ENCODE peak calls at places on chromosomes 13 and 19, in eight cellular contexts. D is mucosa of descending colon, L is A549, J is suprapubic skin, Y is astrocyte, F is endothelial cell of umbilical vein, Z is coronary artery, E is gastrocnemius medialis. O is an unnamed sample.

GRCh38 chr19:1650627-1651009 is 1.8 kb downstream of the TCF3 start:
- DNase-seq in Z (no peak), E (no peak), J (no peak), L (no peak), F (peak; percentile 8), Y (no peak), D (peak; percentile 28), O (no peak)

GRCh38 chr19:17835182-17836006 is 12.4 kb downstream of the JAK3 start:
- DNase-seq in Z (no peak), F (no peak), L (no peak), E (no peak), Y (no peak), J (no peak), D (no peak), O (no peak)

GRCh38 chr19:45515081-45515624 is 7.9 kb downstream of the VASP start:
- DNase-seq in Y (no peak), D (peak; percentile 59), E (no peak), J (no peak), F (no peak), L (no peak), Z (no peak), O (no peak)

GRCh38 chr19:16831531-16831930 is 2.3 kb downstream of the SIN3B start:
- DNase-seq in Z (no peak), J (no peak), F (no peak), E (no peak), L (no peak), D (no peak), Y (no peak), O (no peak)

GRCh38 chr13:34967851-34968562 is 25.9 kb downstream of the NBEA start:
- DNase-seq in F (peak; percentile 42), J (no peak), L (no peak), Z (no peak), D (no peak), Y (peak; percentile 67), E (no peak), O (no peak)

GRCh38 chr13:43905435-43906031 is 25.8 kb downstream of the LACC1 start:
- DNase-seq in F (peak; percentile 68), Z (no peak), D (no peak), Y (peak; percentile 39), L (peak; percentile 59), J (no peak), E (no peak), O (peak; percentile 60)

GRCh38 chr19:6381030-6381750 is 5.5 kb upstream of the PSPN start:
- DNase-seq in L (no peak), J (no peak), E (no peak), F (peak; percentile 0), D (no peak), Z (no peak), Y (no peak), O (no peak)

GRCh38 chr13:40624338-40624737 is 42.1 kb downstream of the FOXO1 start:
- DNase-seq in F (no peak), Z (no peak), E (no peak), L (no peak), Y (peak; percentile 23), J (peak; percentile 72), D (no peak), O (no peak)

GRCh38 chr19:27522223-27522622 is 1690.7 kb downstream of the UQCRFS1 start:
- DNase-seq in Z (no peak), Y (no peak), L (no peak), D (no peak), F (no peak), J (no peak), E (no peak), O (no peak)

GRCh38 chr19:3048190-3048533 is 14.1 kb downstream of the TLE5 start:
- DNase-seq in J (no peak), D (no peak), Z (no peak), L (no peak), F (no peak), E (no peak), Y (no peak), O (no peak)

GRCh38 chr19:31349160-31349881 is at the start of gene TSHZ3:
- DNase-seq in F (peak; percentile 22), Z (peak; percentile 85), Y (peak; percentile 81), E (peak; percentile 46), L (peak; percentile 78), D (peak; percentile 72), J (peak; percentile 87), O (peak; percentile 72)

GRCh38 chr13:106619688-106620555 is 52.0 kb upstream of the ARGLU1 start:
- DNase-seq in J (no peak), Z (no peak), L (peak; percentile 51), F (peak; percentile 61), E (peak; percentile 14), Y (peak; percentile 45), D (no peak), O (peak; percentile 61)

GRCh38 chr13:77180011-77180410 is 146.9 kb downstream of the MYCBP2 start:
- DNase-seq in L (no peak), Y (no peak), D (no peak), E (no peak), F (no peak), Z (no peak), J (no peak), O (no peak)

GRCh38 chr19:11138659-11139526 is 16.7 kb downstream of the SPC24 start:
- DNase-seq in E (peak; percentile 74), J (peak; percentile 90), Y (peak; percentile 65), Z (peak; percentile 92), D (peak; percentile 64), L (peak; percentile 87), F (peak; percentile 51), O (peak; percentile 87)

GRCh38 chr19:42516771-42517170 is 11.5 kb downstream of the CEACAM1 start:
- DNase-seq in J (no peak), F (no peak), Z (no peak), Y (no peak), E (no peak), D (no peak), L (no peak), O (no peak)

GRCh38 chr13:109740121-109740520 is 46.3 kb downstream of the IRS2 start:
- DNase-seq in Z (no peak), F (no peak), L (no peak), D (no peak), J (no peak), E (no peak), Y (no peak), O (no peak)

GRCh38 chr19:55646889-55647731 is 902 bp upstream of the CCDC106 start:
- DNase-seq in F (no peak), Z (no peak), L (no peak), E (no peak), Y (no peak), J (no peak), D (no peak), O (no peak)

GRCh38 chr19:47020992-47021496 is 1.4 kb downstream of the NPAS1 start:
- DNase-seq in D (no peak), Y (no peak), L (peak; percentile 65), F (no peak), Z (no peak), E (no peak), J (no peak), O (no peak)

GRCh38 chr13:65582160-65582559 is 1648.0 kb downstream of the PCDH9 start:
- DNase-seq in F (no peak), J (no peak), E (no peak), L (no peak), Z (no peak), D (no peak), Y (no peak), O (no peak)

DNA sequence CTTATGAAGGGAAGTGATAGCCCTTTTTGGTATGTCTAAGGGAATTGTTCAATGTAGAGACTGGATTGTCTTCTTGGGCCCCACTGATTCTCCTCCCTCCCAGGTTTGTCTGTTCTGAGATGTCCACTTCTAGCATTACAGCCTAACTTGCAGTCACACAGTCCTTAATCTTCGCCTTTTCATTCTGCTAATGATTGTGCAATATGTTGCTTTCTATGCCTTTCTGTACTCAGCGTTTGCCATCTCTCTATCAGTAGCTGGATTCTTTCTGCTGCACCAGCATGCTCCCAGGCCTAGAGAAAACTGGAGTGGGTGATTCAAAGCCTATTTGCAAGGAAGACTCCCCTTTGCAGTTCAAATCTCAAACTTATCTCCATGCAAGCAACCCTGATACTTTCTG is 307.5 kb upstream of the DACH1 start:
- DNase-seq in L (no peak), J (no peak), F (no peak), Z (no peak), Y (no peak), E (no peak), D (no peak), O (no peak)
- TF ChIP-seq CTCF in L (no peak), J (no peak), F (no peak), Z (no peak), Y (no peak), E (no peak), D (no peak), O (no peak)

GRCh38 chr13:37068962-37069361 is 9.5 kb upstream of the SUPT20H start:
- DNase-seq in F (peak; percentile 15), L (peak; percentile 4), J (no peak), Z (no peak), Y (no peak), E (no peak), D (no peak), O (peak; percentile 4)

GRCh38 chr13:37070145-37070695 is 10.7 kb upstream of the SUPT20H start:
- DNase-seq in L (no peak), Z (no peak), D (no peak), E (no peak), J (no peak), F (no peak), Y (no peak), O (no peak)

GRCh38 chr13:37070956-37071355 is 11.5 kb upstream of the SUPT20H start:
- DNase-seq in Z (no peak), L (no peak), Y (peak; percentile 38), E (no peak), D (no peak), F (no peak), J (no peak), O (no peak)

GRCh38 chr13:37067874-37068273 is 8.4 kb upstream of the SUPT20H start:
- DNase-seq in F (no peak), J (no peak), D (no peak), L (no peak), Y (no peak), E (no peak), Z (no peak), O (no peak)

GRCh38 chr13:37069597-37070103 is 10.2 kb upstream of the SUPT20H start:
- DNase-seq in L (no peak), D (no peak), Z (no peak), Y (no peak), J (no peak), F (no peak), E (no peak), O (no peak)
- TF ChIP-seq CTCF in L (no peak), D (no peak), Z (no peak), Y (no peak), J (no peak), F (no peak), E (no peak), O (no peak)

GRCh38 chr13:70310720-70311119 is 202.5 kb upstream of the KLHL1 start:
- DNase-seq in Y (peak; percentile 2), F (peak; percentile 34), J (no peak), E (no peak), L (peak; percentile 23), D (no peak), Z (no peak), O (no peak)
- TF ChIP-seq CTCF in Y (peak; percentile 47), F (peak; percentile 22), J (no peak), E (no peak), L (peak; percentile 8), D (no peak), Z (no peak), O (no peak)

DNA sequence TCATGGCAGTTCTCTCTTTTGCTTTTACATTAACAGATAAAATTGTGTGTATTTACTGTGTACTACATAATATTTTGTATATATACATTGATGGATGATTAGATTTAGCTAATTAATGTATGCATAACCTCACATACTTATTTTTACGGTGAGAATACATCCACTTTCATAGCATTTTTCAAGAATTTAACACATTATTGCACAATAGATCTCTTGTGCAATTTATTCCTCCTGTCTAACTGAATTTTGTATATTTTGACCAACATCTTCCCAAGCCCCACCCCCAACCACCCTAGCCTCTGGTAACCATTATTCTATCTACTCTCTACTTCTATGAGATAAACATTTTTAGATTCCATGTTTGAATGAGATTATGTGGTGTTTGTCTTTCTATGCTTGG is 194.7 kb downstream of the RBM26 start:
- DNase-seq in Z (no peak), J (no peak), Y (no peak), F (no peak), E (no peak), D (no peak), L (no peak), O (no peak)
- TF ChIP-seq CTCF in Z (no peak), J (no peak), Y (no peak), F (no peak), E (no peak), D (no peak), L (no peak), O (no peak)

O was measured in HFFc6.